ENCODE peak calls at places on chromosomes 4 and X, in four cellular contexts. One of them, this sample, is unnamed.
A peak's percentile ranks its signal among the peaks of the same experiment; 100 is the strongest.

GRCh38 chr4:177740563-177740962 is 298.3 kb upstream of the AGA start:
- DNase-seq in stimulated activated naive B cell treated with anti-CD40 and anti-IgM and Interleukin-4, amounts not matched to agents 10 μg/mL and 1 μg/mL and 100 μg/mL, for 72 hours: no peak
- DNase-seq in T-cell: no peak
- DNase-seq in lung microvascular endothelial cell: no peak
- DNase-seq in this sample: no peak

GRCh38 chr4:69910016-69910782 is 20.7 kb upstream of the CSN1S1 start:
- DNase-seq in lung microvascular endothelial cell: no peak
- DNase-seq in stimulated activated naive B cell treated with anti-CD40 and anti-IgM and Interleukin-4, amounts not matched to agents 10 μg/mL and 1 μg/mL and 100 μg/mL, for 72 hours: no peak
- DNase-seq in T-cell: no peak
- DNase-seq in this sample: no peak

GRCh38 chrX:25158635-25159034 is 142.9 kb upstream of the ARX start:
- DNase-seq in stimulated activated naive B cell treated with anti-CD40 and anti-IgM and Interleukin-4, amounts not matched to agents 10 μg/mL and 1 μg/mL and 100 μg/mL, for 72 hours: no peak
- DNase-seq in lung microvascular endothelial cell: no peak
- DNase-seq in T-cell: no peak
- DNase-seq in this sample: no peak

GRCh38 chr4:57607616-57608150 is 497.5 kb upstream of the IGFBP7 start:
- DNase-seq in T-cell: no peak
- DNase-seq in lung microvascular endothelial cell: no peak
- DNase-seq in stimulated activated naive B cell treated with anti-CD40 and anti-IgM and Interleukin-4, amounts not matched to agents 10 μg/mL and 1 μg/mL and 100 μg/mL, for 72 hours: no peak
- DNase-seq in this sample: no peak

GRCh38 chr4:182969651-182970279 is 52.6 kb upstream of the DCTD start:
- DNase-seq in stimulated activated naive B cell treated with anti-CD40 and anti-IgM and Interleukin-4, amounts not matched to agents 10 μg/mL and 1 μg/mL and 100 μg/mL, for 72 hours: no peak
- DNase-seq in lung microvascular endothelial cell: no peak
- DNase-seq in T-cell: no peak
- DNase-seq in this sample: no peak

GRCh38 chrX:21176927-21177571 is 197.2 kb upstream of the CNKSR2 start:
- DNase-seq in stimulated activated naive B cell treated with anti-CD40 and anti-IgM and Interleukin-4, amounts not matched to agents 10 μg/mL and 1 μg/mL and 100 μg/mL, for 72 hours: no peak
- DNase-seq in lung microvascular endothelial cell: no peak
- DNase-seq in T-cell: no peak
- DNase-seq in this sample: no peak

GRCh38 chrX:9272166-9272565 is 192.7 kb upstream of the TBL1X start:
- DNase-seq in T-cell: no peak
- DNase-seq in stimulated activated naive B cell treated with anti-CD40 and anti-IgM and Interleukin-4, amounts not matched to agents 10 μg/mL and 1 μg/mL and 100 μg/mL, for 72 hours: no peak
- DNase-seq in lung microvascular endothelial cell: no peak
- DNase-seq in this sample: no peak

GRCh38 chrX:15985937-15986336 is 131.3 kb upstream of the AP1S2 start:
- DNase-seq in lung microvascular endothelial cell: peak; percentile 13
- DNase-seq in T-cell: no peak
- DNase-seq in stimulated activated naive B cell treated with anti-CD40 and anti-IgM and Interleukin-4, amounts not matched to agents 10 μg/mL and 1 μg/mL and 100 μg/mL, for 72 hours: peak; percentile 4
- DNase-seq in this sample: no peak

GRCh38 chr4:40963912-40964478 is 214.2 kb downstream of the NSUN7 start:
- DNase-seq in T-cell: no peak
- DNase-seq in lung microvascular endothelial cell: no peak
- DNase-seq in stimulated activated naive B cell treated with anti-CD40 and anti-IgM and Interleukin-4, amounts not matched to agents 10 μg/mL and 1 μg/mL and 100 μg/mL, for 72 hours: no peak
- DNase-seq in this sample: no peak

GRCh38 chrX:1224954-1225353 is 12.5 kb upstream of the CRLF2 start:
- DNase-seq in lung microvascular endothelial cell: no peak
- DNase-seq in T-cell: no peak
- DNase-seq in stimulated activated naive B cell treated with anti-CD40 and anti-IgM and Interleukin-4, amounts not matched to agents 10 μg/mL and 1 μg/mL and 100 μg/mL, for 72 hours: no peak
- DNase-seq in this sample: no peak

GRCh38 chrX:137081239-137081638 is 47.4 kb upstream of the GPR101 start:
- DNase-seq in T-cell: no peak
- DNase-seq in stimulated activated naive B cell treated with anti-CD40 and anti-IgM and Interleukin-4, amounts not matched to agents 10 μg/mL and 1 μg/mL and 100 μg/mL, for 72 hours: no peak
- DNase-seq in lung microvascular endothelial cell: no peak
- DNase-seq in this sample: no peak

GRCh38 chr4:169174247-169174646 is 96.5 kb downstream of the SH3RF1 start:
- DNase-seq in T-cell: no peak
- DNase-seq in stimulated activated naive B cell treated with anti-CD40 and anti-IgM and Interleukin-4, amounts not matched to agents 10 μg/mL and 1 μg/mL and 100 μg/mL, for 72 hours: no peak
- DNase-seq in lung microvascular endothelial cell: no peak
- DNase-seq in this sample: no peak

GRCh38 chr4:152626790-152627189 is 53.0 kb downstream of the TMEM154 start:
- DNase-seq in stimulated activated naive B cell treated with anti-CD40 and anti-IgM and Interleukin-4, amounts not matched to agents 10 μg/mL and 1 μg/mL and 100 μg/mL, for 72 hours: no peak
- DNase-seq in lung microvascular endothelial cell: no peak
- DNase-seq in T-cell: no peak
- DNase-seq in this sample: no peak

GRCh38 chr4:103719320-103720204 is at the start of gene TACR3:
- DNase-seq in lung microvascular endothelial cell: no peak
- DNase-seq in stimulated activated naive B cell treated with anti-CD40 and anti-IgM and Interleukin-4, amounts not matched to agents 10 μg/mL and 1 μg/mL and 100 μg/mL, for 72 hours: no peak
- DNase-seq in T-cell: no peak
- DNase-seq in this sample: no peak

GRCh38 chr4:87461281-87461700 is 38.9 kb downstream of the NUDT9 start:
- DNase-seq in lung microvascular endothelial cell: no peak
- DNase-seq in T-cell: no peak
- DNase-seq in stimulated activated naive B cell treated with anti-CD40 and anti-IgM and Interleukin-4, amounts not matched to agents 10 μg/mL and 1 μg/mL and 100 μg/mL, for 72 hours: no peak
- DNase-seq in this sample: no peak

GRCh38 chr4:39181520-39181904 is 817 bp upstream of the WDR19 start:
- DNase-seq in lung microvascular endothelial cell: no peak
- DNase-seq in T-cell: no peak
- DNase-seq in stimulated activated naive B cell treated with anti-CD40 and anti-IgM and Interleukin-4, amounts not matched to agents 10 μg/mL and 1 μg/mL and 100 μg/mL, for 72 hours: no peak
- DNase-seq in this sample: no peak

GRCh38 chr4:104128850-104129213 is 365.9 kb downstream of the CXXC4 start:
- DNase-seq in lung microvascular endothelial cell: no peak
- DNase-seq in T-cell: no peak
- DNase-seq in stimulated activated naive B cell treated with anti-CD40 and anti-IgM and Interleukin-4, amounts not matched to agents 10 μg/mL and 1 μg/mL and 100 μg/mL, for 72 hours: no peak
- DNase-seq in this sample: no peak

GRCh38 chr4:149897784-149898183 is 82.1 kb upstream of the IQCM start:
- DNase-seq in stimulated activated naive B cell treated with anti-CD40 and anti-IgM and Interleukin-4, amounts not matched to agents 10 μg/mL and 1 μg/mL and 100 μg/mL, for 72 hours: no peak
- DNase-seq in T-cell: no peak
- DNase-seq in lung microvascular endothelial cell: peak; percentile 19
- DNase-seq in this sample: no peak

GRCh38 chrX:15359701-15360100 is 24.4 kb upstream of the PIGA start:
- DNase-seq in T-cell: no peak
- DNase-seq in lung microvascular endothelial cell: no peak
- DNase-seq in stimulated activated naive B cell treated with anti-CD40 and anti-IgM and Interleukin-4, amounts not matched to agents 10 μg/mL and 1 μg/mL and 100 μg/mL, for 72 hours: no peak
- DNase-seq in this sample: no peak

GRCh38 chrX:16060252-16060651 is 63.1 kb upstream of the GRPR start:
- DNase-seq in stimulated activated naive B cell treated with anti-CD40 and anti-IgM and Interleukin-4, amounts not matched to agents 10 μg/mL and 1 μg/mL and 100 μg/mL, for 72 hours: no peak
- DNase-seq in lung microvascular endothelial cell: no peak
- DNase-seq in T-cell: no peak
- DNase-seq in this sample: no peak

GRCh38 chr4:60683357-60683756 is 516.8 kb upstream of the ADGRL3 start:
- DNase-seq in stimulated activated naive B cell treated with anti-CD40 and anti-IgM and Interleukin-4, amounts not matched to agents 10 μg/mL and 1 μg/mL and 100 μg/mL, for 72 hours: no peak
- DNase-seq in lung microvascular endothelial cell: no peak
- DNase-seq in T-cell: no peak
- DNase-seq in this sample: no peak

GRCh38 chrX:2627272-2627867 is 63.7 kb upstream of the CD99 start:
- DNase-seq in lung microvascular endothelial cell: peak; percentile 36
- DNase-seq in T-cell: no peak
- DNase-seq in stimulated activated naive B cell treated with anti-CD40 and anti-IgM and Interleukin-4, amounts not matched to agents 10 μg/mL and 1 μg/mL and 100 μg/mL, for 72 hours: peak; percentile 24
- DNase-seq in this sample: no peak

GRCh38 chr4:151967074-151967473 is 206.3 kb upstream of the GATB start:
- DNase-seq in T-cell: no peak
- DNase-seq in stimulated activated naive B cell treated with anti-CD40 and anti-IgM and Interleukin-4, amounts not matched to agents 10 μg/mL and 1 μg/mL and 100 μg/mL, for 72 hours: no peak
- DNase-seq in lung microvascular endothelial cell: no peak
- DNase-seq in this sample: no peak